ENCODE peak calls at places on chromosomes 6 and 20, in ten cellular contexts. F is cardiac fibroblast; Q is sciatic nerve; I is breast epithelium; E is T-helper 2 cell; C is stimulated activated CD8-positive, alpha-beta memory T cell treated with anti-CD3 and anti-CD28 coated beads, Interleukin-12 subunit alpha, Interleukin-12 subunit beta, amount 100 ng/mL, for 1 hour; M is activated CD4-positive, alpha-beta T cell treated with anti-CD3 and anti-CD28 coated beads, Interleukin-2, amount 10 ng/mL, durations not matched to agents 7 days and 5 days; Y is NCI-H1417; R is left ventricle myocardium inferior; A is mesenteric fat pad. L is an unnamed sample.
A peak's percentile ranks its signal among the peaks of the same experiment; 100 is the strongest.

GRCh38 chr6:69422474-69422873 is 374.3 kb downstream of the LMBRD1 start:
- DNase-seq in F (no peak), Q (no peak), I (no peak), E (no peak), C (no peak), M (no peak), Y (peak; percentile 83), R (no peak), A (no peak), L (no peak)

GRCh38 chr6:40371621-40372020 is 215.5 kb downstream of the LRFN2 start:
- DNase-seq in F (no peak), Q (no peak), I (no peak), E (peak; percentile 41), C (no peak), M (no peak), Y (no peak), R (no peak), A (no peak), L (no peak)

GRCh38 chr6:161265975-161266374 is 7.9 kb downstream of the AGPAT4 start:
- DNase-seq in F (no peak), Q (no peak), I (no peak), E (no peak), C (no peak), M (no peak), Y (no peak), R (no peak), A (no peak), L (no peak)

GRCh38 chr6:25042599-25042936 is 106.8 kb upstream of the RIPOR2 start:
- DNase-seq in F (no peak), Q (no peak), I (no peak), E (peak; percentile 73), C (no peak), M (peak; percentile 48), Y (no peak), R (no peak), A (no peak), L (no peak)

GRCh38 chr20:46402236-46402886 is 4.1 kb downstream of the ELMO2 start:
- DNase-seq in F (peak; percentile 18), Q (no peak), I (no peak), E (peak; percentile 7), C (no peak), M (no peak), Y (no peak), R (no peak), A (no peak), L (no peak)

GRCh38 chr6:41469156-41469950 is 76.8 kb upstream of the FOXP4 start:
- DNase-seq in F (no peak), Q (no peak), I (no peak), E (no peak), C (no peak), M (no peak), Y (peak; percentile 70), R (no peak), A (no peak), L (no peak)

GRCh38 chr20:47676219-47676721 is 109.0 kb downstream of the SULF2 start:
- DNase-seq in F (no peak), Q (no peak), I (no peak), E (no peak), C (no peak), M (no peak), Y (no peak), R (no peak), A (peak; percentile 85), L (no peak)

GRCh38 chr6:75493400-75494064 is at the start of gene FILIP1:
- DNase-seq in F (peak; percentile 82), Q (peak; percentile 53), I (no peak), E (no peak), C (no peak), M (no peak), Y (no peak), R (peak; percentile 59), A (no peak), L (no peak)

GRCh38 chr20:45098096-45098773 is 2.7 kb downstream of the KCNS1 start:
- DNase-seq in F (peak; percentile 48), Q (no peak), I (no peak), E (peak; percentile 71), C (no peak), M (peak; percentile 15), Y (no peak), R (no peak), A (no peak), L (no peak)

GRCh38 chr20:38200646-38201045 is 35.6 kb upstream of the TGM2 start:
- DNase-seq in F (no peak), Q (peak; percentile 53), I (no peak), E (no peak), C (no peak), M (no peak), Y (no peak), R (no peak), A (peak; percentile 62), L (no peak)

GRCh38 chr6:11706186-11706585 is 72.4 kb downstream of the ADTRP start:
- DNase-seq in F (no peak), Q (no peak), I (no peak), E (no peak), C (no peak), M (no peak), Y (no peak), R (no peak), A (no peak), L (no peak)

GRCh38 chr20:46111028-46111835 is 6.9 kb upstream of the CD40 start:
- DNase-seq in F (no peak), Q (no peak), I (no peak), E (peak; percentile 34), C (no peak), M (peak; percentile 16), Y (no peak), R (no peak), A (no peak), L (no peak)

GRCh38 chr6:11426571-11426970 is 111.0 kb upstream of the TMEM170B start:
- DNase-seq in F (no peak), Q (no peak), I (no peak), E (no peak), C (no peak), M (no peak), Y (no peak), R (no peak), A (no peak), L (no peak)

GRCh38 chr20:63035284-63036185 is 28.8 kb upstream of the BHLHE23 start:
- DNase-seq in F (no peak), Q (no peak), I (no peak), E (no peak), C (no peak), M (no peak), Y (no peak), R (peak; percentile 6), A (no peak), L (no peak)

GRCh38 chr6:161125591-161125990 is 134.0 kb downstream of the MAP3K4 start:
- DNase-seq in F (no peak), Q (no peak), I (no peak), E (no peak), C (no peak), M (no peak), Y (no peak), R (no peak), A (no peak), L (no peak)

GRCh38 chr6:111342913-111343312 is 140.1 kb downstream of the REV3L start:
- DNase-seq in F (peak; percentile 52), Q (no peak), I (no peak), E (no peak), C (no peak), M (no peak), Y (no peak), R (no peak), A (no peak), L (no peak)

GRCh38 chr6:130282234-130282995 is 59.7 kb upstream of the SAMD3 start:
- DNase-seq in F (peak; percentile 35), Q (no peak), I (no peak), E (peak; percentile 79), C (peak; percentile 21), M (peak; percentile 67), Y (peak; percentile 3), R (no peak), A (no peak), L (peak; percentile 10)

GRCh38 chr20:18754030-18754659 is 59.4 kb upstream of the SCP2D1 start:
- DNase-seq in F (no peak), Q (no peak), I (no peak), E (no peak), C (no peak), M (no peak), Y (no peak), R (no peak), A (no peak), L (no peak)

GRCh38 chr6:118644007-118644406 is 7.4 kb downstream of the CEP85L start:
- DNase-seq in F (no peak), Q (no peak), I (no peak), E (no peak), C (no peak), M (no peak), Y (no peak), R (no peak), A (no peak), L (no peak)

GRCh38 chr6:125816828-125817280 is 26.1 kb downstream of the NCOA7 start:
- DNase-seq in F (no peak), Q (no peak), I (no peak), E (no peak), C (no peak), M (no peak), Y (no peak), R (no peak), A (no peak), L (no peak)

GRCh38 chr6:111011360-111012142 is 29.7 kb downstream of the RPF2 start:
- DNase-seq in F (peak; percentile 67), Q (no peak), I (no peak), E (peak; percentile 57), C (no peak), M (peak; percentile 39), Y (peak; percentile 63), R (no peak), A (no peak), L (peak; percentile 19)

GRCh38 chr6:42911171-42912021 is 4.5 kb upstream of the PTCRA start:
- DNase-seq in F (no peak), Q (no peak), I (no peak), E (no peak), C (no peak), M (no peak), Y (no peak), R (no peak), A (no peak), L (no peak)

GRCh38 chr20:38589967-38590681 is 9.1 kb downstream of the ADIG start:
- DNase-seq in F (no peak), Q (no peak), I (no peak), E (no peak), C (no peak), M (no peak), Y (no peak), R (no peak), A (no peak), L (no peak)

GRCh38 chr6:5142131-5142530 is 57.0 kb downstream of the PPP1R3G start:
- DNase-seq in F (no peak), Q (no peak), I (no peak), E (no peak), C (no peak), M (no peak), Y (no peak), R (no peak), A (no peak), L (no peak)

GRCh38 chr20:32199006-32199405 is 8.5 kb downstream of the PLAGL2 start:
- DNase-seq in F (no peak), Q (no peak), I (no peak), E (no peak), C (no peak), M (no peak), Y (no peak), R (no peak), A (no peak), L (no peak)

GRCh38 chr6:41785689-41786450 is 1.6 kb upstream of the TOMM6 start:
- DNase-seq in F (peak; percentile 49), Q (no peak), I (no peak), E (peak; percentile 12), C (no peak), M (no peak), Y (peak; percentile 61), R (peak; percentile 35), A (no peak), L (no peak)

GRCh38 chr20:62183426-62184142 is 756 bp downstream of the MTG2 start:
- DNase-seq in F (peak; percentile 14), Q (no peak), I (no peak), E (no peak), C (no peak), M (no peak), Y (peak; percentile 59), R (no peak), A (no peak), L (no peak)

GRCh38 chr20:62368629-62369507 is 1.8 kb upstream of the LAMA5 start:
- DNase-seq in F (peak; percentile 66), Q (no peak), I (no peak), E (no peak), C (no peak), M (no peak), Y (peak; percentile 60), R (no peak), A (no peak), L (no peak)